ENCODE peak calls at places on chromosomes 7 and 10, in eight cellular contexts. One of them, this sample, is unnamed.

GRCh38 chr10:92045641-92046106 is 122.1 kb downstream of the BTAF1 start:
- DNase-seq in NCI-H2171: no peak
- DNase-seq in psoas muscle: no peak
- DNase-seq in lung: no peak
- DNase-seq in cerebellar cortex: no peak
- DNase-seq in M059J: no peak
- DNase-seq in HuH-7.5: no peak
- DNase-seq in ureter: no peak
- DNase-seq in this sample: no peak

GRCh38 chr10:5894873-5895272 is 4.8 kb downstream of the FBH1 start:
- DNase-seq in NCI-H2171: no peak
- DNase-seq in psoas muscle: no peak
- DNase-seq in lung: no peak
- DNase-seq in cerebellar cortex: no peak
- DNase-seq in M059J: no peak
- DNase-seq in HuH-7.5: no peak
- DNase-seq in ureter: no peak
- DNase-seq in this sample: no peak

GRCh38 chr10:855079-855478 is 76.4 kb downstream of the LARP4B start:
- DNase-seq in NCI-H2171: no peak
- DNase-seq in psoas muscle: no peak
- DNase-seq in lung: no peak
- DNase-seq in cerebellar cortex: no peak
- DNase-seq in M059J: no peak
- DNase-seq in HuH-7.5: no peak
- DNase-seq in ureter: no peak
- DNase-seq in this sample: no peak

GRCh38 chr10:122139627-122140151 is 131.4 kb upstream of the BTBD16 start:
- DNase-seq in NCI-H2171: peak; percentile 47
- DNase-seq in psoas muscle: peak; percentile 65
- DNase-seq in lung: no peak
- DNase-seq in cerebellar cortex: no peak
- DNase-seq in M059J: no peak
- DNase-seq in HuH-7.5: no peak
- DNase-seq in ureter: no peak
- DNase-seq in this sample: no peak

GRCh38 chr7:72706521-72706920 is 121.5 kb downstream of the TYW1B start:
- DNase-seq in NCI-H2171: no peak
- DNase-seq in psoas muscle: no peak
- DNase-seq in lung: no peak
- DNase-seq in cerebellar cortex: no peak
- DNase-seq in M059J: peak; percentile 58
- DNase-seq in HuH-7.5: no peak
- DNase-seq in ureter: no peak
- DNase-seq in this sample: no peak

GRCh38 chr7:144676492-144676891 is 159.4 kb downstream of the TPK1 start:
- DNase-seq in NCI-H2171: no peak
- DNase-seq in psoas muscle: no peak
- DNase-seq in lung: no peak
- DNase-seq in cerebellar cortex: no peak
- DNase-seq in M059J: no peak
- DNase-seq in HuH-7.5: no peak
- DNase-seq in ureter: no peak
- DNase-seq in this sample: no peak

GRCh38 chr10:110007701-110008517 is at the start of gene ADD3:
- DNase-seq in NCI-H2171: peak; percentile 93
- DNase-seq in psoas muscle: peak; percentile 96
- DNase-seq in lung: peak; percentile 88
- DNase-seq in cerebellar cortex: peak; percentile 96
- DNase-seq in M059J: peak; percentile 76
- DNase-seq in HuH-7.5: peak; percentile 68
- DNase-seq in ureter: peak; percentile 95
- DNase-seq in this sample: peak; percentile 98

GRCh38 chr7:13069832-13070231 is 382.4 kb downstream of the ARL4A start:
- DNase-seq in NCI-H2171: no peak
- DNase-seq in psoas muscle: no peak
- DNase-seq in lung: no peak
- DNase-seq in cerebellar cortex: no peak
- DNase-seq in M059J: no peak
- DNase-seq in HuH-7.5: no peak
- DNase-seq in ureter: no peak
- DNase-seq in this sample: no peak

GRCh38 chr10:14812271-14812670 is 25.6 kb downstream of the CDNF start:
- DNase-seq in NCI-H2171: no peak
- DNase-seq in psoas muscle: no peak
- DNase-seq in lung: no peak
- DNase-seq in cerebellar cortex: no peak
- DNase-seq in M059J: peak; percentile 9
- DNase-seq in HuH-7.5: no peak
- DNase-seq in ureter: no peak
- DNase-seq in this sample: no peak

GRCh38 chr7:114086491-114086905 is 167.7 kb upstream of the PPP1R3A start:
- DNase-seq in NCI-H2171: no peak
- DNase-seq in psoas muscle: peak; percentile 77
- DNase-seq in lung: no peak
- DNase-seq in cerebellar cortex: no peak
- DNase-seq in M059J: no peak
- DNase-seq in HuH-7.5: peak; percentile 47
- DNase-seq in ureter: no peak
- DNase-seq in this sample: peak; percentile 47

GRCh38 chr10:47296111-47296894 is 3.7 kb upstream of the GDF10 start:
- DNase-seq in NCI-H2171: no peak
- DNase-seq in psoas muscle: no peak
- DNase-seq in lung: no peak
- DNase-seq in cerebellar cortex: no peak
- DNase-seq in M059J: no peak
- DNase-seq in HuH-7.5: no peak
- DNase-seq in ureter: no peak
- DNase-seq in this sample: no peak

GRCh38 chr7:81226234-81226633 is 307.4 kb upstream of the SEMA3C start:
- DNase-seq in NCI-H2171: no peak
- DNase-seq in psoas muscle: no peak
- DNase-seq in lung: no peak
- DNase-seq in cerebellar cortex: no peak
- DNase-seq in M059J: no peak
- DNase-seq in HuH-7.5: no peak
- DNase-seq in ureter: no peak
- DNase-seq in this sample: no peak

GRCh38 chr10:12896251-12896650 is 105.3 kb downstream of the CCDC3 start:
- DNase-seq in NCI-H2171: no peak
- DNase-seq in psoas muscle: no peak
- DNase-seq in lung: no peak
- DNase-seq in cerebellar cortex: no peak
- DNase-seq in M059J: no peak
- DNase-seq in HuH-7.5: no peak
- DNase-seq in ureter: no peak
- DNase-seq in this sample: no peak

GRCh38 chr10:70440296-70441160 is 953 bp downstream of the NODAL start:
- DNase-seq in NCI-H2171: no peak
- DNase-seq in psoas muscle: no peak
- DNase-seq in lung: no peak
- DNase-seq in cerebellar cortex: no peak
- DNase-seq in M059J: no peak
- DNase-seq in HuH-7.5: no peak
- DNase-seq in ureter: no peak
- DNase-seq in this sample: peak; percentile 32

GRCh38 chr10:93711891-93712290 is 9.5 kb upstream of the FRA10AC1 start:
- DNase-seq in NCI-H2171: no peak
- DNase-seq in psoas muscle: no peak
- DNase-seq in lung: no peak
- DNase-seq in cerebellar cortex: no peak
- DNase-seq in M059J: peak; percentile 30
- DNase-seq in HuH-7.5: no peak
- DNase-seq in ureter: no peak
- DNase-seq in this sample: peak; percentile 29

This sample was measured in GM23248.